ENCODE peak calls at places on chromosomes 13 and 19, in five cellular contexts. L is HEK293T, P is HepG2, R is GM12878, Z is H1. Y is an unnamed sample.
A peak's percentile ranks its signal among the peaks of the same experiment; 100 is the strongest.

GRCh38 chr13:34805347-34805746 is 136.7 kb upstream of the NBEA start:
- DNase-seq in R (no peak), P (no peak), Z (no peak), L (no peak), Y (no peak)

GRCh38 chr13:77874406-77874805 is 44.2 kb downstream of the EDNRB start:
- DNase-seq in R (no peak), Z (no peak), L (no peak), P (no peak), Y (no peak)

GRCh38 chr13:110853235-110853721 is 61.6 kb downstream of the ANKRD10 start:
- DNase-seq in P (no peak), Z (peak; percentile 47), L (no peak), R (no peak), Y (no peak)

GRCh38 chr13:28258401-28258800 is 120.1 kb downstream of the PAN3 start:
- DNase-seq in L (no peak), P (no peak), Z (no peak), R (no peak), Y (no peak)

GRCh38 chr19:8334458-8335342 is 8.4 kb downstream of the KANK3 start:
- DNase-seq in P (peak; percentile 27), R (no peak), Z (peak; percentile 83), L (peak; percentile 78), Y (no peak)

GRCh38 chr13:75704194-75704941 is 68.2 kb downstream of the LMO7 start:
- DNase-seq in L (no peak), R (no peak), P (no peak), Z (no peak), Y (no peak)

GRCh38 chr13:20128459-20128927 is 32.4 kb downstream of the GJA3 start:
- DNase-seq in P (peak; percentile 15), Z (no peak), L (no peak), R (no peak), Y (no peak)

GRCh38 chr19:821976-822773 is 420 bp upstream of the PLPPR3 start:
- DNase-seq in R (no peak), L (no peak), P (no peak), Z (peak; percentile 84), Y (no peak)

GRCh38 chr19:8618751-8619150 is 8.2 kb upstream of the ADAMTS10 start:
- DNase-seq in R (no peak), L (no peak), Z (no peak), P (peak; percentile 53), Y (no peak)

GRCh38 chr13:111342716-111343115 is 22.3 kb downstream of the TEX29 start:
- DNase-seq in R (no peak), L (no peak), Z (no peak), P (no peak), Y (no peak)

GRCh38 chr19:21463449-21464105 is 41.8 kb upstream of the ZNF429 start:
- DNase-seq in L (no peak), P (no peak), Z (peak; percentile 81), R (no peak), Y (peak; percentile 94)

GRCh38 chr13:45332831-45333219 is 8.2 kb downstream of the TPT1 start:
- DNase-seq in L (no peak), R (no peak), Z (no peak), P (no peak), Y (no peak)

GRCh38 chr13:109881347-109881725 is 95.0 kb upstream of the IRS2 start:
- DNase-seq in Z (no peak), P (no peak), L (no peak), R (no peak), Y (no peak)

GRCh38 chr13:44819245-44819644 is 170.0 kb downstream of the NUFIP1 start:
- DNase-seq in Z (no peak), P (peak; percentile 57), L (no peak), R (no peak), Y (no peak)

GRCh38 chr13:34124912-34125311 is 307.0 kb downstream of the RFC3 start:
- DNase-seq in P (peak; percentile 13), L (no peak), Z (no peak), R (no peak), Y (no peak)

GRCh38 chr13:29594310-29594709 is 1.2 kb downstream of the SLC7A1 start:
- DNase-seq in R (peak; percentile 21), Z (no peak), P (peak; percentile 81), L (peak; percentile 33), Y (no peak)

GRCh38 chr19:48795855-48796142 is 15.0 kb downstream of the BCAT2 start:
- DNase-seq in P (no peak), Z (no peak), L (peak; percentile 7), R (no peak), Y (no peak)

GRCh38 chr19:49231389-49231788 is 73.8 kb downstream of the TRPM4 start:
- DNase-seq in Z (no peak), L (no peak), P (no peak), R (peak; percentile 41), Y (no peak)

GRCh38 chr13:99416411-99417121 is 84.7 kb upstream of the TM9SF2 start:
- DNase-seq in Z (no peak), P (no peak), R (no peak), L (no peak), Y (no peak)

GRCh38 chr19:2148482-2149135 is 2.8 kb downstream of the AP3D1 start:
- DNase-seq in P (no peak), L (no peak), Z (no peak), R (no peak), Y (no peak)

GRCh38 chr13:97057196-97057595 is 62.9 kb upstream of the OXGR1 start:
- DNase-seq in Z (no peak), P (no peak), R (no peak), L (no peak), Y (no peak)

GRCh38 chr13:27200413-27201066 is 28.9 kb upstream of the USP12 start:
- DNase-seq in L (no peak), R (no peak), Z (no peak), P (no peak), Y (no peak)

GRCh38 chr19:8310342-8311055 is 2.3 kb upstream of the CD320 start:
- DNase-seq in L (no peak), R (no peak), Z (peak; percentile 33), P (no peak), Y (no peak)

GRCh38 chr13:102276479-102276878 is 125.4 kb downstream of the FGF14 start:
- DNase-seq in P (no peak), L (no peak), Z (no peak), R (no peak), Y (no peak)

GRCh38 chr13:102280366-102280765 is 121.5 kb downstream of the FGF14 start:
- DNase-seq in Z (no peak), R (no peak), L (no peak), P (no peak), Y (no peak)

GRCh38 chr13:102273111-102273510 is 128.7 kb downstream of the FGF14 start:
- DNase-seq in P (no peak), R (no peak), L (no peak), Z (no peak), Y (no peak)

DNA sequence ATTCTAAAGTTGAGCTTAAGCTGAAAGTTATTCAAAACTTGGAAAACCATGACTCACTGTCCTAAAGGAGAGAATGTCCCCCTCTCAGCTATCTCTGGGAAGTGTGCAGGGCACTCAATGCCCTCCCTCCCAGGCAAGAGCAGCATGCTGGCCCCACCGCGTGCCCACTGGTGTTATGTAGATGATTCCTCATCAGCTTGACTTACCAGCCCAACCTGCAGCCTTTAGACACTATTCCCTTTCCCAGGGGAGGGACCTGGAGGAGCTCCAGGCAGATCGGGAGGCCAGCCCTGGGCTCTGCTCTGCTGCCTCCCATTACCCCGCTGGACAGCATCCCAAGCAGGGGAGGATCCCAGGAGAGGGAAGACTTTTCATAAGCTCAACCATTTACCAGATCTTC is 124.6 kb downstream of the FGF14 start:
- DNase-seq in Z (no peak), P (no peak), L (no peak), R (no peak), Y (no peak)
- TF ChIP-seq SUZ12 in Z (no peak), P (no peak), L (no peak), R (no peak), Y (no peak)

DNA sequence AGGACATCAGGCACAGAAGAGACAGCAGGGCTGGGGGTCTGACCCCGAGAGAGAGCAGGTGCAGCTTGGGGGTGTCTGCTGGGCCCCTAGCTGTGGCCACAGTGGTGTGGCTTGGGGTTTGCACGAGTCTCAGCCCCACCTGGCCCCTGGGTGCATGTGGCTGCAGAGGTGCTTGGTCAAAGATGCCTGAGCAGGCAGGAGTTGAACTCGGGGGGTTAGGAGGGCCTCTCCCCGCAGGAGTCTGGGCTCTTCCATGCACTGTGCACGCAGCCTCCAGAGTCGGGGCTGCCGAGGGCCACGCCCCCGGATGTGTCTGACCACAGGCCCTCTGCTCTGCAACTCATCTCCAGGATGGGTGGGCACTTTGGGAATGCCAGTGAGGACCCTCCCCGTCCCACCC is 91.5 kb upstream of the MCF2L start:
- DNase-seq in Z (no peak), L (no peak), P (no peak), R (no peak), Y (no peak)
- TF ChIP-seq SUZ12 in Z (no peak), L (no peak), P (no peak), R (no peak), Y (no peak)

GRCh38 chr19:24002256-24002945 is 84.6 kb upstream of the ZNF254 start:
- DNase-seq in R (no peak), P (no peak), Z (no peak), L (no peak), Y (no peak)
- TF ChIP-seq SUZ12 in R (no peak), P (no peak), Z (no peak), L (no peak), Y (no peak)

GRCh38 chr19:11421607-11422098 is 2.5 kb upstream of the RGL3 start:
- DNase-seq in R (no peak), P (no peak), L (peak; percentile 75), Z (peak; percentile 100), Y (no peak)
- TF ChIP-seq SUZ12 in R (no peak), P (no peak), L (no peak), Z (no peak), Y (no peak)

GRCh38 chr19:3586124-3586626 is 897 bp downstream of the GIPC3 start:
- DNase-seq in R (no peak), P (no peak), Z (peak; percentile 89), L (peak; percentile 55), Y (no peak)
- TF ChIP-seq SUZ12 in R (no peak), P (no peak), Z (no peak), L (no peak), Y (no peak)

GRCh38 chr13:74070065-74070464 is 64.1 kb downstream of the KLF12 start:
- DNase-seq in P (no peak), Z (no peak), R (peak; percentile 8), L (no peak), Y (no peak)
- TF ChIP-seq SUZ12 in P (no peak), Z (no peak), R (no peak), L (no peak), Y (no peak)

GRCh38 chr19:51200071-51200470 is 24.8 kb upstream of the CD33 start:
- DNase-seq in Z (no peak), R (no peak), P (no peak), L (no peak), Y (no peak)

GRCh38 chr19:51201712-51202111 is 23.2 kb upstream of the CD33 start:
- DNase-seq in P (no peak), R (no peak), L (no peak), Z (no peak), Y (no peak)

GRCh38 chr19:51207747-51208146 is 17.1 kb upstream of the CD33 start:
- DNase-seq in R (no peak), P (no peak), Z (no peak), L (no peak), Y (no peak)

GRCh38 chr19:51198641-51199040 is 26.2 kb upstream of the CD33 start:
- DNase-seq in R (no peak), P (no peak), Z (no peak), L (no peak), Y (no peak)

GRCh38 chr19:51203941-51204720 is 20.7 kb upstream of the CD33 start:
- DNase-seq in L (no peak), R (no peak), P (no peak), Z (no peak), Y (no peak)
- TF ChIP-seq SUZ12 in L (no peak), R (no peak), P (no peak), Z (no peak), Y (no peak)